ENCODE peak calls at places on chromosome 14, in six cellular contexts. P, Y, K, L, W and H are unnamed samples.

GRCh38 chr14:95286649-95287048 is 33.1 kb downstream of the CLMN start:
- DNase-seq in P (no peak), Y (no peak), K (no peak), L (no peak), W (no peak), H (no peak)

GRCh38 chr14:69910871-69911270 is 31.7 kb downstream of the SMOC1 start:
- DNase-seq in P (no peak), Y (no peak), K (no peak), L (no peak), W (no peak), H (no peak)

GRCh38 chr14:66099451-66099850 is 386.7 kb upstream of the CCDC196 start:
- DNase-seq in P (no peak), Y (no peak), K (no peak), L (no peak), W (no peak), H (no peak)

GRCh38 chr14:96095581-96096476 is 56.7 kb downstream of the C14orf132 start:
- DNase-seq in P (peak), Y (no peak), K (peak), L (no peak), W (no peak), H (peak)

GRCh38 chr14:92651793-92652382 is 96.5 kb downstream of the LGMN start:
- DNase-seq in P (no peak), Y (no peak), K (no peak), L (peak), W (peak), H (no peak)

GRCh38 chr14:54893151-54893760 is 9.4 kb downstream of the GCH1 start:
- DNase-seq in P (peak), Y (no peak), K (peak), L (no peak), W (no peak), H (peak)

GRCh38 chr14:65151329-65152010 is 49.2 kb upstream of the MAX start:
- DNase-seq in P (no peak), Y (no peak), K (no peak), L (no peak), W (no peak), H (no peak)

GRCh38 chr14:104277416-104278213 is 139.2 kb downstream of the KIF26A start:
- DNase-seq in P (no peak), Y (peak), K (no peak), L (no peak), W (no peak), H (no peak)

GRCh38 chr14:93879362-93879983 is 47.7 kb upstream of the FAM181A start:
- DNase-seq in P (no peak), Y (no peak), K (no peak), L (no peak), W (no peak), H (no peak)

GRCh38 chr14:93970967-93971634 is 5.3 kb downstream of the ASB2 start:
- DNase-seq in P (no peak), Y (no peak), K (peak), L (peak), W (no peak), H (no peak)

GRCh38 chr14:74584966-74585365 is 27.1 kb downstream of the LTBP2 start:
- DNase-seq in P (no peak), Y (no peak), K (no peak), L (no peak), W (no peak), H (no peak)

GRCh38 chr14:92397140-92397815 is 74.3 kb downstream of the SLC24A4 start:
- DNase-seq in P (peak), Y (no peak), K (peak), L (no peak), W (no peak), H (no peak)

GRCh38 chr14:83473416-83473815 is 1939.8 kb upstream of the SEL1L start:
- DNase-seq in P (no peak), Y (no peak), K (peak), L (no peak), W (no peak), H (no peak)

GRCh38 chr14:55123101-55123500 is 6.0 kb upstream of the LGALS3 start:
- DNase-seq in P (peak), Y (no peak), K (peak), L (no peak), W (no peak), H (no peak)

GRCh38 chr14:97224016-97224415 is 426.8 kb downstream of the VRK1 start:
- DNase-seq in P (no peak), Y (no peak), K (no peak), L (no peak), W (no peak), H (no peak)

GRCh38 chr14:74946659-74947281 is 8.6 kb downstream of the PGF start:
- DNase-seq in P (no peak), Y (no peak), K (no peak), L (no peak), W (no peak), H (no peak)

GRCh38 chr14:32100175-32100574 is 23.1 kb downstream of the ARHGAP5 start:
- DNase-seq in P (no peak), Y (no peak), K (no peak), L (no peak), W (no peak), H (no peak)

GRCh38 chr14:61479746-61480502 is 158.5 kb downstream of the PRKCH start:
- DNase-seq in P (peak), Y (no peak), K (peak), L (no peak), W (no peak), H (no peak)

GRCh38 chr14:51807355-51807754 is 53.1 kb upstream of the GNG2 start:
- DNase-seq in P (no peak), Y (no peak), K (peak), L (no peak), W (no peak), H (no peak)

GRCh38 chr14:24297190-24297964 is 2.2 kb downstream of the DHRS1 start:
- DNase-seq in P (peak), Y (no peak), K (peak), L (no peak), W (no peak), H (peak)

GRCh38 chr14:90795744-90796143 is 20.5 kb downstream of the TTC7B start:
- DNase-seq in P (peak), Y (no peak), K (peak), L (no peak), W (no peak), H (no peak)

GRCh38 chr14:71011479-71011878 is 104.2 kb downstream of the PCNX1 start:
- DNase-seq in P (peak), Y (no peak), K (no peak), L (no peak), W (no peak), H (no peak)
- TF ChIP-seq CTCF in P (peak), Y (peak), K (peak), L (peak), W (peak), H (no peak)

DNA sequence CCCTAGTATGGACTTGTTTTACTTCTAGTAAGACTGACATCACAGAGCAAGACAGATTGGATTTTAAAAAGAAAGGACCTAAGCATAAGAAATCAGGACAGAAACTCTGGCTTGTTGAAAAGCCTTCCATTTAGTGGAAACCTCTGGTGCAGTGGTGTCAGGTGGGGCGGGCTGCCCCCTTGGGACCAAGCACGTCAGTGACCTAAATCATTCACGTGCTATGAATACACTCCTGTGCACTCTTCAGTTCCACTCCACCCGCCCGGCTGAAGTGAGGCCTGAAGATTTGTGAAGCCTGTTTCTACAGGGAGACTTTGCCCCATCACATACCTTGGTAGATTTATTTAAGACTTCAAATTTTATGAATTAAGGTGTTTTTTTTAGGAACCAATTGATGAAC is 58.2 kb upstream of the STRN3 start:
- DNase-seq in P (no peak), Y (no peak), K (no peak), L (no peak), W (no peak), H (no peak)
- TF ChIP-seq CTCF in P (peak), Y (peak), K (no peak), L (no peak), W (no peak), H (no peak)

DNA sequence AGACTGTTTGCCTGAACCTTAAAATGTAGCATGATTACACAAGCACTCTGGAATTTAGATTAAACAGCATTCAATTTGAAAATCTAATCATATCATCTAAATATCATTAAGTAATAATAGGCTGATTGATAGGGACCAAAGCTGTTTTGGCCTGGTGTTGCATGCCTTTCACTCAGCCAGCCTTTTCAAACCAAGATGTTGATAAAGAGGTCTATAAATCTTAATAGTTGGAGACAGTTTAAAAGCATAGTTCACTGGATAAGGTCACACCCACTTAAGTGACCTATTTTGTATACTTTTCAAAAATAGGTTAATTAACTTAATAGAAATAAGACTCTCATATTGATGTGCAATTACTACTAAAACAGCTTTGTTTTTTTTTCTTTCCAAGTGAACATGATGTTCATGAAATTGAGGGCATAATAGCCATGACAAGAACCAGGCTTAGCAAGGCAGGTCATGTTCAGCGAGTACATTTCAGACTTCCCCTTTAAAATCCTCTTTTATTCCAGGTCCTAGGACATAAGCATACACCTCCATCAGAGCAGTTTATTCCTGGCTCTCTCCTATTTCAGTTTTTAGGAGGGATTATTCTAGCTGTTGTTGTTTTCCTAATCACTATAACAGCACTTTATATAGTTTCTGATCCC is 349.0 kb downstream of the RAD51B start:
- DNase-seq in P (no peak), Y (no peak), K (no peak), L (no peak), W (no peak), H (no peak)
- TF ChIP-seq CTCF in P (no peak), Y (no peak), K (no peak), L (no peak), W (no peak), H (no peak)

GRCh38 chr14:99571303-99571986 is 32.6 kb downstream of the CCDC85C start:
- DNase-seq in P (peak), Y (no peak), K (no peak), L (no peak), W (no peak), H (no peak)

GRCh38 chr14:99574099-99574880 is 29.7 kb downstream of the CCDC85C start:
- DNase-seq in P (peak), Y (no peak), K (peak), L (no peak), W (peak), H (peak)

GRCh38 chr14:99573436-99574098 is 30.4 kb downstream of the CCDC85C start:
- DNase-seq in P (no peak), Y (no peak), K (no peak), L (no peak), W (no peak), H (no peak)

GRCh38 chr14:99572173-99572999 is 31.6 kb downstream of the CCDC85C start:
- DNase-seq in P (no peak), Y (no peak), K (no peak), L (no peak), W (no peak), H (no peak)

GRCh38 chr14:99573000-99573330 is 31.0 kb downstream of the CCDC85C start:
- DNase-seq in P (no peak), Y (no peak), K (no peak), L (no peak), W (no peak), H (no peak)
- TF ChIP-seq CTCF in P (no peak), Y (no peak), K (no peak), L (no peak), W (no peak), H (no peak)

DNA sequence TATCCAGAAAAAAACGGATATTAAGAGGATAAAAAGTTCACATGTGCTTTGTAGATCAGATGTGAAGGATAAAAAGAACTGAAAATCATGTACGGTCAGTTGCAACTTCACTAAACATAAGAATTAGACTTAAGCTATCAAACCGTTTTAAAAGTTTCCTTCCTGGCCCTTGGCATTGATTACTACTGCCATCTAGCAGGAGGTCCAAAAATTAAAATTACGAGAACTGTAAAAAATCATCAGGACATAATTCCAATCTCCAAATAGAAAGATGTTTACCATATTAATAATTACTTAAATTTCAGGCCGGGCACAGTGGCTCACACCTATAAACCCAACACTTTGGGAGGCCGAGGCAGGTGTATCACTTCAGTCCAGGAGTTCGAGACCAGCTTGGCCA is 7.9 kb downstream of the WDR89 start:
- DNase-seq in P (peak), Y (no peak), K (no peak), L (no peak), W (no peak), H (no peak)
- TF ChIP-seq CTCF in P (peak), Y (no peak), K (peak), L (no peak), W (no peak), H (no peak)

DNA sequence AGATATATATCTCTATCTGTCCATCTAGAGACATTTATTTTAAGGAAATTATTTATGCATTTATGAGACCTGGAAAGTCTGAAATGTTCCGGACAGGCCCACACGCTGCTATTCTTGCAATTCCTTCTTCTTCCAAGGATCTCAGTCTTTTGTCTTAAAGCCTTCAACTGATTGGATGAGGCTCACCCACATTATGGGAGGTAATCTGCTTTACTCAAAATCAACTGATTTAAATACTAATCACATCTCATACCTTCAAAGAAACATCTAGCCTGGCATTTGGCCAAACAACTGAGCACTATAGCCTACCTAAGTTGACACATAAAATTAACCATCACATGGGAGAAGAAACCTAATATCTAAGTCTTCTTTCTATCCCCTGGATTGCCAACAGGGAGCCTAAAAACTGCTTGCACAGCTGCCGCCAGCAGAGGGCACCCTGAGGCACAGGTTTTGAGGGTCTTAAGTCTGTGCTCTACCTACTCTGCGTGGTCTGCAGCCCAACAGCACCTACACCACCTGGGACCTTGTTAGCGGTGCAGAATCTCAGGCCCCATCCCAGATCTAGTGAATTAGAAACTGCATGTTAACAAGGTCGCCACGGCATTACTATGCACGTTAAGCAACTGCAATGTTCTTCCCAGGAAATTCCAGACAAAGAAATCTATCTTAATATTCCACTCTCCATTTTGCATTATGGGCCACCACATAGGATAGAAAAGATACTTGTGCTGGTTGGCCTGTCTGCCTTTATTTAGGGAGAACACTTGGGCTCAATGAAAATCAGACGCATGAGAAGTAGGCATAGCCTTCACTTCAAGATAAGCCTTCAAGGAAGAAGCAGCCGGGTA is 249.7 kb downstream of the FOXG1 start:
- DNase-seq in P (peak), Y (peak), K (peak), L (no peak), W (no peak), H (peak)
- TF ChIP-seq CTCF in P (peak), Y (peak), K (peak), L (no peak), W (peak), H (peak)

DNA sequence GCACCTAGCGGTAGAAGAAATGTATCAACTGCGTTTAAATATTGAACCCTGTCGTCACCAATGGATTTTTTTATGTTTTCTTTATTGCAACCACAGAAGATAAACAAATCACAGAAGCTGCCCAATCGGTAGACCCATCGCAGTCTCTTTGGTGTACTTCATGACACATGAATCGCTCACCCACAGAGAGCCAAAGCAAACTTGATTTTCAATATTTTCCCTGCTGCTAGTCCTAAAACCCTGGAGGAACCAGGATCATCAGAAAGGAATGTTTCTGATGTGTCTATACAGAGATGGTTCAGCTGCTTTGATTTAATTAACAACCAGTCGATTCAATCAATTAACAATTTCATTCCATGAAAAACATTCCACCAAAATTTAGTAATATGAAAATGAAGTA is 46.3 kb downstream of the DIO2 start:
- DNase-seq in P (peak), Y (no peak), K (peak), L (no peak), W (no peak), H (no peak)
- TF ChIP-seq CTCF in P (no peak), Y (no peak), K (no peak), L (no peak), W (no peak), H (no peak)

GRCh38 chr14:71228711-71229110 is 321.5 kb downstream of the PCNX1 start:
- DNase-seq in P (no peak), Y (no peak), K (no peak), L (no peak), W (no peak), H (peak)
- TF ChIP-seq CTCF in P (no peak), Y (no peak), K (no peak), L (no peak), W (no peak), H (no peak)

GRCh38 chr14:75981826-75982723 is at the start of gene TGFB3:
- DNase-seq in P (peak), Y (peak), K (peak), L (peak), W (peak), H (peak)
- TF ChIP-seq CTCF in P (peak), Y (peak), K (peak), L (peak), W (peak), H (peak)

GRCh38 chr14:89418976-89419375 is 1.9 kb upstream of the FOXN3 start:
- DNase-seq in P (no peak), Y (no peak), K (no peak), L (no peak), W (no peak), H (no peak)
- TF ChIP-seq CTCF in P (no peak), Y (no peak), K (no peak), L (no peak), W (no peak), H (no peak)